ENCODE peak calls at places on chromosomes 3 and 15, in seven cellular contexts. V is neuronal stem cell, S is H1, R is IMR-90, E is mesenchymal stem cell, H is H9, K is trophoblast cell. O is an unnamed sample.
A peak's percentile ranks its signal among the peaks of the same experiment; 100 is the strongest.

GRCh38 chr3:188792788-188793187 is 379.0 kb upstream of the TPRG1 start:
- DNase-seq in V (no peak), S (no peak), R (peak; percentile 27), E (no peak), H (peak; percentile 33), K (peak; percentile 6), O (peak; percentile 45)

GRCh38 chr3:17023006-17023664 is 138.4 kb downstream of the PLCL2 start:
- DNase-seq in V (no peak), S (no peak), R (peak; percentile 12), E (peak; percentile 16), H (no peak), K (no peak), O (no peak)

GRCh38 chr3:125231895-125232294 is 19.3 kb upstream of the SLC12A8 start:
- DNase-seq in V (no peak), S (no peak), R (peak; percentile 87), E (peak; percentile 75), H (no peak), K (peak; percentile 92), O (no peak)

GRCh38 chr3:19645093-19645492 is 288.9 kb downstream of the EFHB start:
- DNase-seq in V (no peak), S (no peak), R (no peak), E (no peak), H (no peak), K (no peak), O (no peak)

GRCh38 chr3:102905826-102906225 is 471.0 kb downstream of the ZPLD1 start:
- DNase-seq in V (no peak), S (no peak), R (no peak), E (no peak), H (no peak), K (no peak), O (no peak)

GRCh38 chr15:98139337-98139736 is 178.8 kb downstream of the ARRDC4 start:
- DNase-seq in V (no peak), S (no peak), R (no peak), E (no peak), H (no peak), K (no peak), O (no peak)

GRCh38 chr3:185645596-185646381 is 59.7 kb downstream of the SENP2 start:
- DNase-seq in V (no peak), S (no peak), R (no peak), E (no peak), H (peak; percentile 68), K (no peak), O (peak; percentile 49)

GRCh38 chr3:34176723-34177122 is 378.3 kb downstream of the PDCD6IP start:
- DNase-seq in V (no peak), S (no peak), R (no peak), E (no peak), H (no peak), K (no peak), O (no peak)

GRCh38 chr3:168914662-168915061 is 748.9 kb downstream of the MECOM start:
- DNase-seq in V (no peak), S (no peak), R (peak; percentile 6), E (no peak), H (no peak), K (no peak), O (peak; percentile 14)

GRCh38 chr3:54427501-54427900 is 305.1 kb downstream of the CACNA2D3 start:
- DNase-seq in V (no peak), S (no peak), R (no peak), E (no peak), H (no peak), K (peak; percentile 74), O (no peak)
- H2BK5ac ChIP-seq in V (no peak overlapping the region), S (no peak overlapping the region), R (no peak overlapping the region), E (no peak overlapping the region), H (no peak overlapping the region), K (no peak overlapping the region), O (no peak overlapping the region)

DNA sequence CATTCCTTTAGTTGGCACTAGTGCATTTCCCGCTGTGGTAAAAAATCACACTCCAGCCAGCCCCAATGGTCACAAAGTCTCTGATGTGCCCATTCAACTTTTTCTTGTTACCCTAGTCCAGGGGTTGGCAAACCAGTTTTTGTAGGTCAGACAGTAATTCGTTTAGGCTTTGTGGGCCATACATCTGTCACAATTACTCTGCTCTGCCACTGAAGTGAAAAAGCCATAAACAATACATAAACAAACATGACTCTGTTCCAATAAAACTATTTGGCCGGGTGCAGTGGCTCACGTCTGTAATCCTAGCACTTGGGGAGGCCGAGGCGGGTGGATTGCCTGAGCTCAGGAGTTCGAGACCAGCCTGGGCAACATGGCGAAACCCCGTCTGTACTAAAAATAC is 78.5 kb downstream of the POLR2M start:
- DNase-seq in V (no peak), S (no peak), R (no peak), E (no peak), H (no peak), K (no peak), O (no peak)
- H3K4ac ChIP-seq in V (no peak overlapping the region), S (no peak overlapping the region), R (no peak overlapping the region), E (no peak overlapping the region), H (no peak overlapping the region), K (no peak overlapping the region), O (no peak overlapping the region)

DNA sequence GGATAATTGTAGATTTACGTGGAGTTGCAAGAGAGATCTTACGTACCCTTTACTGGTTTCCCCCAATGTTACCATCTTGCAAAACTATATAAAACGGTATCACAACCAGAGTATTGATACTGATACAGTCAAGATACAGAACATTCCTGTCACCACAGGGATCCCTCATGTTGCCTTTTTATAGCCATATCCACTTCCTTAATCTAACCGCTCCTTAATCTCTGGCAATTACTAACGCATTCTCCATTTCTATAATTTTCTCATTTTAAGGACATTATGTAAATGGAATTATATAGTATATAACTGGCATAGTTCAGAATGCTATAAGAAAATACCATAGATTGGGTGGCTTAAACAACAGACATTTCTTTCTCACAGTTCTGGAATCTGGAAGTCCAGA is 61.1 kb downstream of the SEC22A start:
- DNase-seq in V (no peak), S (no peak), R (no peak), E (no peak), H (no peak), K (no peak), O (no peak)
- H2BK5ac ChIP-seq in V (no peak overlapping the region), S (no peak overlapping the region), R (no peak overlapping the region), E (no peak overlapping the region), H (no peak overlapping the region), K (no peak overlapping the region), O (no peak overlapping the region)

GRCh38 chr15:57668074-57668473 is 38.4 kb upstream of the POLR2M start:
- DNase-seq in V (no peak), S (no peak), R (no peak), E (no peak), H (no peak), K (no peak), O (no peak)
- H3K4ac ChIP-seq in V (no peak overlapping the region), S (no peak overlapping the region), R (no peak overlapping the region), E (no peak overlapping the region), H (no peak overlapping the region), K (no peak overlapping the region), O (no peak overlapping the region)

DNA sequence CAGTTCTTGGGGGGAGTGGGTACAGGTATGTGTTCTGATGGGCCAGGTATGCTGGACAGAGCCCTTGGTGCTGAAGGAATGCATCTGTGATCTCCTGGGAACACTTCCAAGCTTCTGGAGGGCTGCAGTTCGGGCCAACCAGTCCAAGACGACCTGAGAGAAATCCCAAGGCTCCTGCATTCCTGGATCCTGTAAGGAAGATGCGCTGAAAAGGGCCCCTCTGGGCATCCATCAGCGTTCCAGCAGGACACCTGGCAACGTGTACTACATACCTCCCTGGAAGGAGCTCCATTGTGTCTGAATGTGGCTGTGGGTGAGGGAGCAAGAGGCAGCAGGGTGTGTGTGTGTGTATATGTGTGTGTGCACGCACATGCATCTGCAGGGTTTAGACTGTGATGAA is 144.7 kb downstream of the FAM43A start:
- DNase-seq in V (no peak), S (no peak), R (no peak), E (no peak), H (no peak), K (peak; percentile 72), O (peak; percentile 29)
- H2BK5ac ChIP-seq in V (no peak overlapping the region), S (no peak overlapping the region), R (no peak overlapping the region), E (no peak overlapping the region), H (no peak overlapping the region), K (no peak overlapping the region), O (no peak overlapping the region)

DNA sequence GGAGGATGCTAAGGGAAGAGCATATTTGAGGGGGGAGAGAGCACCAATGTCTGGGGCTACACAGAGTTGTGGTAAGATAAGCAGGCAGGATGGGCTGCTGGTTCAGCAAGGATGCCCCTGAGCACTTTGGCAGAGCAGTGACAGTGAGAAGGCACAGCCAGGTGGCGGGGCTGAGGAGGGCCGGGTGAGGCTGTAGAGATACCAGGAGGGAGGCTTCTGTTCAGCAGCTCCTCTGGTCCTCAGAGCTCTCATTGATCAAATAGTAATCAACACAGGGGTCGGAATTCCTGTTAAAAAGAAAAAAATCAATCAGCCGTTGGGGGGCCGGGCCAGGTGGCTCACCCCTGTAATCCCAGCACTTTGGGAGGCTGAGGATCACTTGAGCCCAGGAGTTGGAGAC is 11.5 kb upstream of the XIRP1 start:
- DNase-seq in V (no peak), S (no peak), R (no peak), E (no peak), H (no peak), K (no peak), O (no peak)
- H3K4ac ChIP-seq in V (no peak overlapping the region), S (no peak overlapping the region), R (no peak overlapping the region), E (no peak overlapping the region), H (no peak overlapping the region), K (no peak overlapping the region), O (no peak overlapping the region)

DNA sequence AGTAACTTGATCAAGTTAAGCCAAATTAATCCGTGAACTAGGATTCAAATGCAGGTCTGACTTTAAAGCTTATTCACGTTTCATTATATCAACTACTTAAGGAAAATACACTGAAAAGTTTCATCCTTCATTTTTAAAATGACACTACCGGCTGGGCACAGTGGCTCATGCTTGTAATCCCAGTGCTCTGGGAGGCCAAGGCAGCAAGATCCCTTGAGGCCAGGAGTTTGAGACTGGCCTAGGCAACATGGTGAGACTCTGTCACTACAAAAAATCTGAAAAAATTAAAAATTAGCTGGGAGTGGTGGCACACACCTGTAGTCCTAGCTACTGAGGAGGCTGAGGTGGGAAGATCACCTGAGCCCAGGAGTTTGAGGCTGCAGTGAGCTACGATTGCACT is 3.7 kb downstream of the RUBCN start:
- DNase-seq in V (no peak), S (no peak), R (no peak), E (no peak), H (no peak), K (no peak), O (no peak)
- H2BK5ac ChIP-seq in V (no peak overlapping the region), S (no peak overlapping the region), R (no peak overlapping the region), E (no peak overlapping the region), H (no peak overlapping the region), K (no peak overlapping the region), O (no peak overlapping the region)

DNA sequence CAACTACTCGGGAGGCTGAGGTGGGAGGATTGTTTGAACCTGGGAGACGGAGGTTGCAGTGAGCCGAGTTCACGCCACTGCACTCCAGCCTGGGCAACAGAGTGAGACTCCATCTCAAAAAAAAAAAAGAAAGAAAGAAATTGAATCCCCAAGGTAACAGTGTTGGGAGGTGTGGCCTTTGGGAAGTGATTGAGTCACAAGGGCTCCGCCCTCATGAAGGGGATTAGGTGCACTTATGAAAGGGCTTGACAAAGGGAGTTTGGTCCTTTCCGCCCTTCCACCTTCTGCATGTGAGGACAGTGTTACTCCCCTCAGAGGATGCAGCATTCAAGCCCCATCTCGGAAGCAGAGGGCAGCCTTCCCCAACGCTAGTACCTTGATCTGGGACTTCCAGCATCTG is 21.3 kb downstream of the POC1A start:
- DNase-seq in V (no peak), S (no peak), R (no peak), E (no peak), H (no peak), K (no peak), O (no peak)
- H3K4ac ChIP-seq in V (no peak overlapping the region), S (no peak overlapping the region), R (no peak overlapping the region), E (no peak overlapping the region), H (no peak overlapping the region), K (no peak overlapping the region), O (no peak overlapping the region)

O was measured in mesendoderm.